ENCODE peak calls at places on chromosomes 2 and 18, in five cellular contexts. One of them, this sample, is unnamed.
A peak's percentile ranks its signal among the peaks of the same experiment; 100 is the strongest.

GRCh38 chr2:155223781-155224406 is 525.4 kb downstream of the KCNJ3 start:
- DNase-seq in HCT116: peak; percentile 26
- DNase-seq in fibroblast of lung: no peak
- DNase-seq in PC-3: peak; percentile 19
- DNase-seq in HepG2: peak; percentile 15
- DNase-seq in this sample: peak; percentile 26

GRCh38 chr2:228519561-228519960 is 338.1 kb upstream of the SPHKAP start:
- DNase-seq in PC-3: no peak
- DNase-seq in fibroblast of lung: no peak
- DNase-seq in HCT116: no peak
- DNase-seq in HepG2: no peak
- DNase-seq in this sample: no peak

GRCh38 chr2:26598336-26599006 is 42.7 kb downstream of the CIB4 start:
- DNase-seq in fibroblast of lung: no peak
- DNase-seq in HCT116: no peak
- DNase-seq in PC-3: no peak
- DNase-seq in HepG2: no peak
- DNase-seq in this sample: peak; percentile 54

GRCh38 chr2:168490015-168490874 is 34.2 kb downstream of the CERS6 start:
- DNase-seq in HCT116: no peak
- DNase-seq in PC-3: no peak
- DNase-seq in fibroblast of lung: peak; percentile 66
- DNase-seq in HepG2: peak; percentile 70
- DNase-seq in this sample: peak; percentile 18

GRCh38 chr2:194260185-194260584 is 1396.8 kb upstream of the SLC39A10 start:
- DNase-seq in HCT116: no peak
- DNase-seq in PC-3: no peak
- DNase-seq in fibroblast of lung: no peak
- DNase-seq in HepG2: no peak
- DNase-seq in this sample: no peak

GRCh38 chr2:240918258-240919091 is 12.3 kb downstream of the CROCC2 start:
- DNase-seq in HCT116: no peak
- DNase-seq in fibroblast of lung: no peak
- DNase-seq in HepG2: no peak
- DNase-seq in PC-3: no peak
- DNase-seq in this sample: no peak

GRCh38 chr18:34223164-34223892 is 1.4 kb downstream of the NOL4 start:
- DNase-seq in fibroblast of lung: no peak
- DNase-seq in PC-3: no peak
- DNase-seq in HCT116: no peak
- DNase-seq in HepG2: no peak
- DNase-seq in this sample: peak; percentile 65

GRCh38 chr2:160751021-160751420 is 257.4 kb upstream of the RBMS1 start:
- DNase-seq in HepG2: no peak
- DNase-seq in PC-3: peak; percentile 96
- DNase-seq in HCT116: no peak
- DNase-seq in fibroblast of lung: peak; percentile 76
- DNase-seq in this sample: no peak

GRCh38 chr2:238483656-238484055 is 56.9 kb downstream of the ASB1 start:
- DNase-seq in PC-3: no peak
- DNase-seq in HCT116: no peak
- DNase-seq in fibroblast of lung: peak; percentile 17
- DNase-seq in HepG2: no peak
- DNase-seq in this sample: no peak

GRCh38 chr2:16454621-16455020 is 211.0 kb downstream of the CYRIA start:
- DNase-seq in HepG2: no peak
- DNase-seq in PC-3: no peak
- DNase-seq in fibroblast of lung: no peak
- DNase-seq in HCT116: no peak
- DNase-seq in this sample: no peak

GRCh38 chr2:82837588-82838304 is 1621.3 kb downstream of the SUCLG1 start:
- DNase-seq in PC-3: peak; percentile 86
- DNase-seq in fibroblast of lung: peak; percentile 87
- DNase-seq in HCT116: peak; percentile 13
- DNase-seq in HepG2: no peak
- DNase-seq in this sample: no peak

GRCh38 chr2:240809276-240809675 is 10.7 kb downstream of the KIF1A start:
- DNase-seq in HepG2: no peak
- DNase-seq in fibroblast of lung: no peak
- DNase-seq in HCT116: no peak
- DNase-seq in PC-3: no peak
- DNase-seq in this sample: no peak

DNA sequence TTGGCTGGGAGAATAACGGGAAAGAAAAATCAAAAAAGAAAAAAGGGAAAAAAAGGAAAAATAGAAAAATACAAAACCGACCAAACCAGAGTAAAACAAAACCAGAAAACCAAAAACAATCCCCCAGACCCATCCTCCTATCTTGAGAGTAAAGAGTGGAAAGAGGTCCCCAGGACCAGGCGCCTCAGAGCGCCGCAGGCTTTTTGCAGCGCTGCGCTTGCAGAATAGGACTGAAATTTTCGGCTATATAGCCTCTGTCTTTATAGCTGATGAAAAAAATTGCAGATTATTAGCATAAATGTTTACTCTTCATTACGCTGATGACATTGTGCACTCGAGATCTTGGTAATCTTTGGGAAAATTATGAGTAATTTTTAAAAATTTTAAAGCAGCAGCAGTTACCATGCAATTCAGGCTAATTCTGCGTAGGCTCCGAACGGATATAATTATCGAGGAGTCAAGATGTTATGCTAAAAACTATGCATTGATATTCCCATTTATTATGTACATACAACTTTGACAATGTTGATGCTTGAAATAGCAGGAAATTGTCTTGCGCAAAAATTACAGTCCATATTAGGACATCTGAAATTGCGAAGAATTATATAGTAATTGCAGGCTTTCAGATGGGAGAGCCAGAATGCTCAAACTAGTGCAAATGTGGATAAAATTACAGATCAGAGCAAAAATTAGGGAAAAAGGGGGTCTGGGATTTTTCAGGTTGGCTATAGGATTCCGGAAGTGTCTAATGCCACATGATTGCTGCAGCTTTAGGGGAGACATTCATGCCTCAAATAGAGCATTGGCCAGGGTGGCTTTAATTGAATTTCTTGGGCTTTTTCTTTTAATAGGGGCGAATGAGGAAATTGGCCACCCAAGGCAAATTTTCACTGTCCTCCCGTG is 8.4 kb downstream of the DLX1 start:
- DNase-seq in fibroblast of lung: no peak
- DNase-seq in HepG2: no peak
- DNase-seq in PC-3: no peak
- DNase-seq in HCT116: no peak
- DNase-seq in this sample: peak; percentile 56
- TF ChIP-seq EZH2 in fibroblast of lung: peak; percentile 36
- TF ChIP-seq EZH2 in HepG2: peak; percentile 67
- TF ChIP-seq EZH2 in PC-3: no peak
- TF ChIP-seq EZH2 in HCT116: no peak
- TF ChIP-seq EZH2 in this sample: peak; percentile 93

GRCh38 chr2:191204443-191204842 is 40.8 kb upstream of the MYO1B start:
- DNase-seq in HepG2: no peak
- DNase-seq in PC-3: no peak
- DNase-seq in HCT116: no peak
- DNase-seq in fibroblast of lung: no peak
- DNase-seq in this sample: no peak
- H2AFZ ChIP-seq in HepG2: no peak overlapping the region
- H2AFZ ChIP-seq in PC-3: no peak overlapping the region
- H2AFZ ChIP-seq in HCT116: no peak overlapping the region
- H2AFZ ChIP-seq in fibroblast of lung: no peak overlapping the region
- H2AFZ ChIP-seq in this sample: no peak overlapping the region

DNA sequence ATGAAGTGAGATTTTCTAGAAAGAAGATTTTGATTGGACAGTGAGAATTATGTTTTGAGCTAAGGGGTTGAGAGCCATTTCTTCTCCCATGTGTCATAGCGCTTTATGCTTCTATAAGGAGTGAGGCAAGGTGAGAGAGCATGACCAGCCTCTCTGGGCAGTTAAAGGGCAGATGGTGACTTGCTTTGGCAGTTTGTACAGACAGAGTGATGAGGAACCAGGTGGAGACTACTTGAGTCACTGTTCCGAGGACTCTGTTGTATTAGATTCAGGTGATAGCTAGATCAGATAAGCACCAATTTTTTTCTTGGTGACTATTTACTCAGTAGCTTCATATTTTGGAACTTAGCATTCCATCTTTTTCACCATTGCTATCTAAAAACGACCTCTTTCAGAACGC is 4.5 kb downstream of the CRIM1 start:
- DNase-seq in HepG2: no peak
- DNase-seq in fibroblast of lung: no peak
- DNase-seq in PC-3: peak; percentile 56
- DNase-seq in HCT116: no peak
- DNase-seq in this sample: no peak
- H4K20me1 ChIP-seq in HepG2: peaks cover 68% of the 10 kb centered on the region
- H4K20me1 ChIP-seq in fibroblast of lung: peaks cover 8% of the 10 kb centered on the region
- H4K20me1 ChIP-seq in PC-3: peaks cover 62% of the 10 kb centered on the region
- H4K20me1 ChIP-seq in HCT116: no peaks in the 10 kb centered on the region
- H4K20me1 ChIP-seq in this sample: peaks cover 40% of the 10 kb centered on the region

DNA sequence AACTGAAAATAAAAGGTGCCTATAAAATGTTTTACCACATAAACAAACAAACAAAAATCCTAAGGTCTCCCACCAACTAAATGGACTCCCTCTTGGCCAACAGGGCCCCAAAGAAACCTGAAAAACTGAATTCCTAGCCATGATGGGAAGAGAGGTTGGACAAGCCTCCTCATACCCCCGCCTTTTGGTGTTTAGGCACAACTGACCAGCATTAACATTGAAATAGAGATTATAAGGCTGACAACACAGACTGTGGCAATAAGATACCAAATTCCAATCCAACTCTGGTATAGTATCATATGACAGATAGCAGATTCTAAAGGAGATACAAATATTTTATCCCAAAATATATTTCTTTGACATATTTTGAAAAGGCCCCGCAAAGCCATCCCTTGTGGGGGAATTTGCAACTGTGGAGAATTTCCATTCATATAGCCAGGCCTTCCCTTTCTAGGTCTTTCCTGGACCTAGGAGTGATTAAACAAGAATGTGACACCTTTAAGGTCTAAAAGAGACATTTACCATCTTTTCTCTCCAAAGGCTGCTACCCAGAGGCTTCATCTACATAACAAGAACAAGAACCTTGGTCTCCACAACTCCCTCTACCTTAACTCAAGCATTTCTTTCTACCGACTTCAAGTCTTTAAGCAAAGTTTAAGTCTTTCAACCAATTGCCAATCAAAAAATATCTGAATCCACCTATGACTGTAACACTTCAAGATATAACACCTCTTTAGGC is 80.0 kb downstream of the CHN1 start:
- DNase-seq in fibroblast of lung: no peak
- DNase-seq in HCT116: no peak
- DNase-seq in PC-3: no peak
- DNase-seq in HepG2: no peak
- DNase-seq in this sample: no peak
- TF ChIP-seq EZH2 in fibroblast of lung: no peak
- TF ChIP-seq EZH2 in HCT116: no peak
- TF ChIP-seq EZH2 in PC-3: no peak
- TF ChIP-seq EZH2 in HepG2: no peak
- TF ChIP-seq EZH2 in this sample: no peak

DNA sequence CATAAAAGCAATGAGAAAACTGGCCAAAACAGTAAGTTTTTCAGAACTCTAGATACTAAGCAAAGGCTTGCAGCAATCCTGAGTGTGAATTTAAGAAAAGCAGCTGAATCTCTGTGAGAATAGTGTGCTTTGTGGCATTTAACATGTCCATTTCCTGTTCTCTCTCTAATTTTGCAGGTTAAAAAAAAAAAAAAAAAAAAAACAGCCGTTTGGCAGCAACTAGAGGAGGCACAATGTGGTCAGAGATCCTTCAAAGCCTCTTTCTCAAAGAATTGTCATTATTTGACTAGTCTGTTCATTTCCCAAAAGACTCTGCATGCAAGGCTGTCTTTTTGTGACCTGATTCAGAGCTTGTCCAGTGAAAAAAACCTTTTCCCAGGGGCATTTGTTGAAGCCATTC is 289.9 kb upstream of the RAB6C start:
- DNase-seq in HepG2: no peak
- DNase-seq in HCT116: no peak
- DNase-seq in PC-3: no peak
- DNase-seq in fibroblast of lung: no peak
- DNase-seq in this sample: no peak
- H2AFZ ChIP-seq in HepG2: no peak overlapping the region
- H2AFZ ChIP-seq in HCT116: no peak overlapping the region
- H2AFZ ChIP-seq in PC-3: no peak overlapping the region
- H2AFZ ChIP-seq in fibroblast of lung: no peak overlapping the region
- H2AFZ ChIP-seq in this sample: peak overlapping the region; percentile 46

GRCh38 chr2:9800975-9801723 is 42.1 kb upstream of the TAF1B start:
- DNase-seq in PC-3: peak; percentile 75
- DNase-seq in HepG2: peak; percentile 30
- DNase-seq in HCT116: no peak
- DNase-seq in fibroblast of lung: peak; percentile 80
- DNase-seq in this sample: no peak
- H4K20me1 ChIP-seq in PC-3: no peaks in the 10 kb centered on the region
- H4K20me1 ChIP-seq in HepG2: no peaks in the 10 kb centered on the region
- H4K20me1 ChIP-seq in HCT116: no peaks in the 10 kb centered on the region
- H4K20me1 ChIP-seq in fibroblast of lung: no peaks in the 10 kb centered on the region
- H4K20me1 ChIP-seq in this sample: no peaks in the 10 kb centered on the region

DNA sequence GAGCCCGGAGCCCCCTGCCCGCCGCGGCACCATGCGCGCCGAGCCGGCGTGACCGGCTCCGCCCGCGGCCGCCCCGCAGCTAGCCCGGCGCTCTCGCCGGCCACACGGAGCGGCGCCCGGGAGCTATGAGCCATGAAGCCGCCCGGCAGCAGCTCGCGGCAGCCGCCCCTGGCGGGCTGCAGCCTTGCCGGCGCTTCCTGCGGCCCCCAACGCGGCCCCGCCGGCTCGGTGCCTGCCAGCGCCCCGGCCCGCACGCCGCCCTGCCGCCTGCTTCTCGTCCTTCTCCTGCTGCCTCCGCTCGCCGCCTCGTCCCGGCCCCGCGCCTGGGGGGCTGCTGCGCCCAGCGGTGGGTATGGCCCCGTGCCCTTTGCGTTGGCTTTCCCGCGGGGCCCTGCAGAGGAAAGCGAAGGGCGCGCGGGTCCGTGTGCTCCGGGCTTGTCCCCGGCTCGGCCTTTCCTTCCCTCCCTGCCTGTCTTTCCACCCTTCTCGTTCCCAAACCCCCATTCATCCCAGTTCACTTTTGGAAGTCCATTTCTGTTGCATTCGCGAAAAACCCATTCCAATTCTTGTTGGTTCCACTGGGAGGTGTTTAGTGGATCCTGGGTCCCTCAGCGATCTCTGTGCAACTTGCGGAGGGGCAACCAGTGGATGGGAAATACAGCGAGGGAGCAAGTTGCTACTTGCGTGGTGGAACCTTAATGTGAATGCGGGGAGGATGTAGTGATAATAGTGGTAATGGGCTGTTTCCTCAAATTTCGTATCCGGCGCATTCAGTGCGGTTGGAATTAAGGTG is 599 bp downstream of the ADAM23 start:
- DNase-seq in fibroblast of lung: peak; percentile 46
- DNase-seq in HCT116: no peak
- DNase-seq in PC-3: peak; percentile 10
- DNase-seq in HepG2: no peak
- DNase-seq in this sample: peak; percentile 86
- TF ChIP-seq EZH2 in fibroblast of lung: no peak
- TF ChIP-seq EZH2 in HCT116: no peak
- TF ChIP-seq EZH2 in PC-3: peak; percentile 87
- TF ChIP-seq EZH2 in HepG2: peak; percentile 99
- TF ChIP-seq EZH2 in this sample: peak; percentile 47